ENCODE peak calls at places on chromosomes 1 and 21, in six cellular contexts. N is RCC 7860; S is SK-N-SH; W is substantia nigra; L is stimulated activated CD4-positive, alpha-beta T cell treated with anti-CD3 and anti-CD28 coated beads, Interleukin-2, amount 100 ng/mL, for 48 hours; B is A549. P is an unnamed sample.

GRCh38 chr1:85244271-85245053 is 15.0 kb downstream of the C1orf52 start:
- DNase-seq in L (no peak), S (peak), B (no peak), N (no peak), W (no peak), P (no peak)

GRCh38 chr1:202056644-202057334 is 46.4 kb downstream of the ELF3 start:
- DNase-seq in W (no peak), B (peak), N (no peak), L (no peak), S (no peak), P (no peak)

GRCh38 chr21:43333301-43334062 is 93.4 kb downstream of the SIK1 start:
- DNase-seq in W (no peak), N (peak), S (no peak), B (peak), L (no peak), P (no peak)

GRCh38 chr1:160046494-160047115 is 14.8 kb upstream of the PIGM start:
- DNase-seq in W (peak), L (peak), N (no peak), B (peak), S (peak), P (peak)

GRCh38 chr1:244672961-244673695 is 20.2 kb downstream of the DESI2 start:
- DNase-seq in L (no peak), N (no peak), W (no peak), S (peak), B (no peak), P (no peak)

GRCh38 chr21:21751286-21751685 is 753.1 kb downstream of the NCAM2 start:
- DNase-seq in W (no peak), S (no peak), N (no peak), B (no peak), L (no peak), P (no peak)

GRCh38 chr1:246034630-246035029 is 472.4 kb downstream of the SMYD3 start:
- DNase-seq in L (no peak), W (no peak), B (no peak), S (no peak), N (no peak), P (no peak)

GRCh38 chr1:172727956-172728603 is 69.2 kb downstream of the FASLG start:
- DNase-seq in L (peak), B (no peak), N (peak), W (no peak), S (peak), P (no peak)

GRCh38 chr1:116167625-116168276 is 56.6 kb downstream of the MAB21L3 start:
- DNase-seq in L (no peak), N (no peak), W (no peak), B (no peak), S (no peak), P (peak)

GRCh38 chr21:44724926-44725325 is 13.6 kb upstream of the TSPEAR start:
- DNase-seq in B (no peak), S (no peak), L (no peak), W (no peak), N (no peak), P (no peak)

GRCh38 chr1:29515188-29515955 is 279.1 kb downstream of the PTPRU start:
- DNase-seq in S (peak), W (no peak), B (no peak), N (no peak), L (no peak), P (no peak)

GRCh38 chr1:207076181-207076949 is 12.3 kb upstream of the C4BPB start:
- DNase-seq in N (no peak), B (no peak), W (no peak), S (no peak), L (no peak), P (no peak)

P was measured in activated T-helper 2 cell treated with anti-CD3 and anti-CD28 coated beads, Interferon-gamma antibody, Interleukin-2, Interleukin-4, amounts not matched to agents 10 μg/mL and 5 μg/mL and 100 μg/mL, durations not matched to agents 14 hours and 24 hours and 36 hours.